ENCODE peak calls at places on chromosomes 2 and 18, in ten cellular contexts. One of them, this sample, is unnamed.

GRCh38 chr2:152247337-152247695 is 71.8 kb upstream of the STAM2 start:
- DNase-seq in psoas muscle: no peak
- DNase-seq in dorsolateral prefrontal cortex: no peak
- DNase-seq in body of pancreas: no peak
- DNase-seq in pancreas: no peak
- DNase-seq in nephron progenitor cell: no peak
- DNase-seq in epithelial cell of esophagus: peak
- DNase-seq in Peyer's patch: no peak
- DNase-seq in RWPE1: no peak
- DNase-seq in osteocyte: no peak
- DNase-seq in this sample: no peak

GRCh38 chr2:230008708-230009066 is 60.0 kb downstream of the SLC16A14 start:
- DNase-seq in psoas muscle: no peak
- DNase-seq in dorsolateral prefrontal cortex: no peak
- DNase-seq in body of pancreas: no peak
- DNase-seq in pancreas: no peak
- DNase-seq in nephron progenitor cell: no peak
- DNase-seq in epithelial cell of esophagus: no peak
- DNase-seq in Peyer's patch: no peak
- DNase-seq in RWPE1: no peak
- DNase-seq in osteocyte: no peak
- DNase-seq in this sample: no peak

GRCh38 chr18:35581555-35582309 is at the start of gene GALNT1:
- DNase-seq in psoas muscle: peak
- DNase-seq in dorsolateral prefrontal cortex: no peak
- DNase-seq in body of pancreas: peak
- DNase-seq in pancreas: peak
- DNase-seq in nephron progenitor cell: peak
- DNase-seq in epithelial cell of esophagus: peak
- DNase-seq in Peyer's patch: peak
- DNase-seq in RWPE1: no peak
- DNase-seq in osteocyte: no peak
- DNase-seq in this sample: no peak

GRCh38 chr2:239222346-239223028 is 178.3 kb downstream of the HDAC4 start:
- DNase-seq in psoas muscle: no peak
- DNase-seq in dorsolateral prefrontal cortex: no peak
- DNase-seq in body of pancreas: no peak
- DNase-seq in pancreas: no peak
- DNase-seq in nephron progenitor cell: no peak
- DNase-seq in epithelial cell of esophagus: no peak
- DNase-seq in Peyer's patch: no peak
- DNase-seq in RWPE1: no peak
- DNase-seq in osteocyte: no peak
- DNase-seq in this sample: no peak

GRCh38 chr2:105179469-105180372 is 61.8 kb upstream of the GPR45 start:
- DNase-seq in psoas muscle: peak
- DNase-seq in dorsolateral prefrontal cortex: peak
- DNase-seq in body of pancreas: peak
- DNase-seq in pancreas: no peak
- DNase-seq in nephron progenitor cell: no peak
- DNase-seq in epithelial cell of esophagus: peak
- DNase-seq in Peyer's patch: no peak
- DNase-seq in RWPE1: peak
- DNase-seq in osteocyte: no peak
- DNase-seq in this sample: no peak

GRCh38 chr2:98685930-98686887 is 44.7 kb downstream of the MGAT4A start:
- DNase-seq in psoas muscle: no peak
- DNase-seq in dorsolateral prefrontal cortex: no peak
- DNase-seq in body of pancreas: no peak
- DNase-seq in pancreas: no peak
- DNase-seq in nephron progenitor cell: no peak
- DNase-seq in epithelial cell of esophagus: no peak
- DNase-seq in Peyer's patch: no peak
- DNase-seq in RWPE1: no peak
- DNase-seq in osteocyte: no peak
- DNase-seq in this sample: no peak

GRCh38 chr18:57961411-57961810 is 82.6 kb upstream of the NEDD4L start:
- DNase-seq in psoas muscle: no peak
- DNase-seq in dorsolateral prefrontal cortex: no peak
- DNase-seq in body of pancreas: no peak
- DNase-seq in pancreas: no peak
- DNase-seq in nephron progenitor cell: no peak
- DNase-seq in epithelial cell of esophagus: no peak
- DNase-seq in Peyer's patch: no peak
- DNase-seq in RWPE1: no peak
- DNase-seq in osteocyte: no peak
- DNase-seq in this sample: no peak

GRCh38 chr2:96963316-96963715 is 23.1 kb downstream of the FAM178B start:
- DNase-seq in psoas muscle: no peak
- DNase-seq in dorsolateral prefrontal cortex: no peak
- DNase-seq in body of pancreas: no peak
- DNase-seq in pancreas: no peak
- DNase-seq in nephron progenitor cell: no peak
- DNase-seq in epithelial cell of esophagus: peak
- DNase-seq in Peyer's patch: no peak
- DNase-seq in RWPE1: no peak
- DNase-seq in osteocyte: no peak
- DNase-seq in this sample: no peak

GRCh38 chr18:74463271-74463670 is 6.2 kb upstream of the DIPK1C start:
- DNase-seq in psoas muscle: no peak
- DNase-seq in dorsolateral prefrontal cortex: no peak
- DNase-seq in body of pancreas: no peak
- DNase-seq in pancreas: no peak
- DNase-seq in nephron progenitor cell: no peak
- DNase-seq in epithelial cell of esophagus: no peak
- DNase-seq in Peyer's patch: no peak
- DNase-seq in RWPE1: no peak
- DNase-seq in osteocyte: no peak
- DNase-seq in this sample: no peak

GRCh38 chr18:68724021-68724420 is 9.1 kb upstream of the TMX3 start:
- DNase-seq in psoas muscle: no peak
- DNase-seq in dorsolateral prefrontal cortex: no peak
- DNase-seq in body of pancreas: no peak
- DNase-seq in pancreas: no peak
- DNase-seq in nephron progenitor cell: no peak
- DNase-seq in epithelial cell of esophagus: no peak
- DNase-seq in Peyer's patch: no peak
- DNase-seq in RWPE1: no peak
- DNase-seq in osteocyte: no peak
- DNase-seq in this sample: no peak

GRCh38 chr2:84924173-84925106 is 19.0 kb downstream of the TMSB10 start:
- DNase-seq in psoas muscle: no peak
- DNase-seq in dorsolateral prefrontal cortex: no peak
- DNase-seq in body of pancreas: peak
- DNase-seq in pancreas: no peak
- DNase-seq in nephron progenitor cell: no peak
- DNase-seq in epithelial cell of esophagus: peak
- DNase-seq in Peyer's patch: peak
- DNase-seq in RWPE1: peak
- DNase-seq in osteocyte: no peak
- DNase-seq in this sample: no peak

DNA sequence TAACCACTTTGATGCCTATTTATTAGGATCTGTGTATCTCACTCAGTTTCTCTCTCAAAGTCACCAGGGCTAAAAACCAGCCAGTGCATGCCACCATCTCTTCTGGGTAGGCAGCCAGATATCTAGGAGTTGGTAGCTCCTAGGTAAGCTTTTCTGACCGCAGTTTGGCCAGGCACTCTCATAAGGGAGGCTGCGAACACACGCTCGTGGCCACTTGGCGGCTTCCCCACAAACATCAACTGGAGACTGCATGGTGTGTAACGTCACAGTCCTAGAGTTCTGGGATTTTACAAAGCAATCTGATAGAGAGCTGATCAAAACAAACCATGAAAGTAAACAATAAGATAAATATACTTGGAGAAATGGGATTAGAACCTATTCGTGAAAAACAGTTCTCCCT is 424.3 kb upstream of the ACVR2A start:
- DNase-seq in psoas muscle: no peak
- DNase-seq in dorsolateral prefrontal cortex: no peak
- DNase-seq in body of pancreas: no peak
- DNase-seq in pancreas: no peak
- DNase-seq in nephron progenitor cell: no peak
- DNase-seq in epithelial cell of esophagus: no peak
- DNase-seq in Peyer's patch: no peak
- DNase-seq in RWPE1: no peak
- DNase-seq in osteocyte: no peak
- DNase-seq in this sample: no peak
- TF ChIP-seq CTCF in psoas muscle: no peak
- TF ChIP-seq CTCF in dorsolateral prefrontal cortex: no peak
- TF ChIP-seq CTCF in body of pancreas: no peak
- TF ChIP-seq CTCF in pancreas: no peak
- TF ChIP-seq CTCF in nephron progenitor cell: no peak
- TF ChIP-seq CTCF in epithelial cell of esophagus: no peak
- TF ChIP-seq CTCF in Peyer's patch: no peak
- TF ChIP-seq CTCF in RWPE1: no peak
- TF ChIP-seq CTCF in osteocyte: no peak
- TF ChIP-seq CTCF in this sample: no peak

DNA sequence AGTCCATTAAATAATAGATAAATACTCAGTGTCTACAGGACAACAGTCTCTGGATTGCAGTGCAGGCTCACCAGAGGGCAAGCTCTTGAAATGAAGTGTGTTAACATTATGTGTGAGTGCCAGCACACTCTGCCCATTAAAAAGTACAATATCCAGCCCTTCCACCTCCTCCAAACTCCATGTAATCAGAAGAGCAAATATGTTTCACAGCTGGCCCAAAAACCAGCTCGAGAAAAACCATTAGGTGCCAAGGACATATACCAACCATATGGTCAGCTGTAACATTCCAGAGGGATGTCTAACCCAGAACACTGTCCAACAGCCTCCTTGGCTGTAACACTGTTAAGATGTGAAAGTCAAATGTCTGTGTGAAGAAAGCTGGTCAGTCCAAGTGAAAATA is 112.2 kb downstream of the ZNF385B start:
- DNase-seq in psoas muscle: no peak
- DNase-seq in dorsolateral prefrontal cortex: no peak
- DNase-seq in body of pancreas: no peak
- DNase-seq in pancreas: no peak
- DNase-seq in nephron progenitor cell: no peak
- DNase-seq in epithelial cell of esophagus: no peak
- DNase-seq in Peyer's patch: no peak
- DNase-seq in RWPE1: no peak
- DNase-seq in osteocyte: no peak
- DNase-seq in this sample: no peak
- TF ChIP-seq CTCF in psoas muscle: no peak
- TF ChIP-seq CTCF in dorsolateral prefrontal cortex: no peak
- TF ChIP-seq CTCF in body of pancreas: no peak
- TF ChIP-seq CTCF in pancreas: no peak
- TF ChIP-seq CTCF in nephron progenitor cell: no peak
- TF ChIP-seq CTCF in epithelial cell of esophagus: no peak
- TF ChIP-seq CTCF in Peyer's patch: no peak
- TF ChIP-seq CTCF in RWPE1: no peak
- TF ChIP-seq CTCF in osteocyte: no peak
- TF ChIP-seq CTCF in this sample: no peak

DNA sequence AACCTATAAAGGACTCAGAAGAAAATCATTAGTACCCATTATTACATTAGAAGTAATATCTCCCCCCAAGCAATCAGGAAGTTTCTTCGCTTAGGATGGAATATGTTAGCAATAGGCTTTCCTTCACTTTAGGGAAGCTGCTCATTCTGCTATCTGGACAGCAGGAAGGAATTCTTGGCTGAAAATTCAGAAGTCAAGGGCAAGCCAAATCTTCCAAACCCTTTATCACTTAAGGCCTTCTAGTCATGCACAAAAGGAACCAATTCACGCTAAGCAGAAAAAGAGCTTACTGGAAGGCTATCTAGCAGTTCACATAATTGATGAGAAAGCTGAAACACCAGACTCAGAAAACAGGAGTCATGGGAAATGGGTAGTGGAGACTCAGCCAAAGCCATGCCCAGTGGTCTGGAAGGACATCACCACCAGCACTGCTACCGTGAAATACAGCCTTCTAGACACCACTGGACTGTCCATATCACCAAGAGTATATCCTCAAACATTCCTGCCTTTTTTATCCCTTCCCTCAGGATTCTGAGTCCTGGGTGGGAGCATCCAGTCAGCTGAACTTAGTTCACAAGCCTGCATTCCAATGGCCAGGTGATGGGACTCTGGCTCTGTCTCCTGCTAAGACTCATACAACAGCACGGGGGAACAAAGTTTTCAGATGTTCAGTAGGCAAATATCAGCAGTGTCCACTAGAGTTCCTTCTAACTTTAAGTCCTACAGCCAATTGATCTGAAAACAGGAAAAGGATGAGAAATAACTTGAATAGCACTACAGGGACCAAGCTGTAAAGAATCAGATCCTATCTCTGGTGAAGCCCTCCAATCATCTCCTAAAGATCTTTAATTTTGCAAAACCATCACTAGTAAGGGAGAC is 14.8 kb upstream of the ADAM17 start:
- DNase-seq in psoas muscle: no peak
- DNase-seq in dorsolateral prefrontal cortex: no peak
- DNase-seq in body of pancreas: no peak
- DNase-seq in pancreas: no peak
- DNase-seq in nephron progenitor cell: no peak
- DNase-seq in epithelial cell of esophagus: no peak
- DNase-seq in Peyer's patch: no peak
- DNase-seq in RWPE1: no peak
- DNase-seq in osteocyte: no peak
- DNase-seq in this sample: no peak
- TF ChIP-seq CTCF in psoas muscle: no peak
- TF ChIP-seq CTCF in dorsolateral prefrontal cortex: no peak
- TF ChIP-seq CTCF in body of pancreas: no peak
- TF ChIP-seq CTCF in pancreas: no peak
- TF ChIP-seq CTCF in nephron progenitor cell: no peak
- TF ChIP-seq CTCF in epithelial cell of esophagus: no peak
- TF ChIP-seq CTCF in Peyer's patch: no peak
- TF ChIP-seq CTCF in RWPE1: no peak
- TF ChIP-seq CTCF in osteocyte: peak
- TF ChIP-seq CTCF in this sample: no peak

DNA sequence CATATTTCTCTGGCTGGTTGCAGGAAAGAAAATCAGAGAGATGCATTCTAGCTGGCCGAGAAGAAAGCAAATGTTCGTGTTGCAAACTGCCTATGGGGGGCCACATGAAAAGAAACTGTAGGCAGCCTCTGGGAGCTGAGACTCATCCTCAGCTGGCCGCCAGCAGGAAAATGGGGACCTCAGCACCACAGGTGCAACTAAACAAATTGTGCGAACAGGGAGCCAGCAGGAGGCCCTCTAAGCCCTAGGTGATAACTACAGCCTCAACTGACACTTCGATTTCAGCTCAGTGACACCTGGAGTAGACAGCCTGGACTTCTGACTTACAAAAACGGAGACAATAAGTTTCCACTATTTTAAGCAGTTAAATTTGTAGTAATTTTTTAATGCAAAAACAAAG is 107.3 kb downstream of the DTNB start:
- DNase-seq in psoas muscle: no peak
- DNase-seq in dorsolateral prefrontal cortex: no peak
- DNase-seq in body of pancreas: no peak
- DNase-seq in pancreas: no peak
- DNase-seq in nephron progenitor cell: no peak
- DNase-seq in epithelial cell of esophagus: no peak
- DNase-seq in Peyer's patch: no peak
- DNase-seq in RWPE1: no peak
- DNase-seq in osteocyte: no peak
- DNase-seq in this sample: no peak
- TF ChIP-seq CTCF in psoas muscle: no peak
- TF ChIP-seq CTCF in dorsolateral prefrontal cortex: no peak
- TF ChIP-seq CTCF in body of pancreas: no peak
- TF ChIP-seq CTCF in pancreas: no peak
- TF ChIP-seq CTCF in nephron progenitor cell: no peak
- TF ChIP-seq CTCF in epithelial cell of esophagus: no peak
- TF ChIP-seq CTCF in Peyer's patch: no peak
- TF ChIP-seq CTCF in RWPE1: no peak
- TF ChIP-seq CTCF in osteocyte: no peak
- TF ChIP-seq CTCF in this sample: no peak